ENCODE peak calls at places on chromosomes 16 and 17, in nine cellular contexts. K, G, T, Z, N, S, F, R and Y are unnamed samples.

GRCh38 chr16:74578838-74579237 is 28.1 kb downstream of the GLG1 start:
- DNase-seq in G (no peak), Z (no peak), R (no peak), S (no peak), N (no peak), K (no peak), F (no peak), T (no peak), Y (no peak)

GRCh38 chr16:4212207-4212933 is 29.5 kb downstream of the SRL start:
- DNase-seq in F (no peak), G (no peak), T (no peak), N (no peak), Z (no peak), K (no peak), R (no peak), S (no peak), Y (no peak)

GRCh38 chr16:85461814-85462404 is 151.2 kb upstream of the GSE1 start:
- DNase-seq in S (no peak), G (no peak), F (no peak), T (no peak), K (no peak), Z (no peak), N (peak), R (no peak), Y (peak)

GRCh38 chr17:19723967-19724366 is 7.6 kb upstream of the SLC47A2 start:
- DNase-seq in G (no peak), Z (no peak), K (no peak), T (no peak), F (no peak), S (no peak), N (peak), R (no peak), Y (no peak)

GRCh38 chr16:26648851-26649250 is 417.9 kb upstream of the C16orf82 start:
- DNase-seq in F (no peak), K (no peak), T (no peak), N (no peak), R (no peak), Z (no peak), G (no peak), S (no peak), Y (no peak)

GRCh38 chr16:76287466-76287865 is 10.3 kb downstream of the CNTNAP4 start:
- DNase-seq in S (no peak), R (no peak), T (no peak), G (no peak), Z (no peak), N (no peak), F (no peak), K (no peak), Y (no peak)

GRCh38 chr16:46706642-46707041 is 17.2 kb downstream of the ORC6 start:
- DNase-seq in N (no peak), R (no peak), F (no peak), T (no peak), Z (no peak), K (no peak), S (no peak), G (no peak), Y (no peak)

GRCh38 chr16:69311533-69312388 is 611 bp downstream of the VPS4A start:
- DNase-seq in G (no peak), N (no peak), T (no peak), F (no peak), S (no peak), Z (no peak), R (peak), K (peak), Y (peak)